ENCODE peak calls at places on chromosomes 7 and 10, in five cellular contexts. O is IMR-90, J is NB4, B is activated B cell treated with CpG ODN at 0.5 μM for 24 hours, C is Peyer's patch. Z is an unnamed sample.

GRCh38 chr7:36141351-36141750 is 11.7 kb upstream of the EEPD1 start:
- DNase-seq in O (no peak), B (no peak), J (no peak), C (no peak), Z (no peak)

GRCh38 chr10:60913657-60914056 is 30.3 kb downstream of the RHOBTB1 start:
- DNase-seq in B (no peak), O (no peak), C (no peak), J (no peak), Z (no peak)

GRCh38 chr10:546971-547590 is 142.4 kb downstream of the DIP2C start:
- DNase-seq in O (peak; percentile 31), J (peak; percentile 26), B (no peak), C (no peak), Z (no peak)

GRCh38 chr7:12732428-12732827 is 45.0 kb downstream of the ARL4A start:
- DNase-seq in C (no peak), B (no peak), O (no peak), J (no peak), Z (no peak)

GRCh38 chr7:135831451-135832220 is 83.0 kb upstream of the FAM180A start:
- DNase-seq in J (peak; percentile 46), O (no peak), C (no peak), B (no peak), Z (no peak)

GRCh38 chr10:73906524-73907447 is 4.1 kb upstream of the PLAU start:
- DNase-seq in C (no peak), O (peak; percentile 100), B (no peak), J (peak; percentile 87), Z (no peak)

GRCh38 chr7:31892099-31892787 is 178.0 kb downstream of the PDE1C start:
- DNase-seq in C (no peak), O (no peak), J (no peak), B (no peak), Z (no peak)

GRCh38 chr7:133652547-133652946 is 399.7 kb downstream of the EXOC4 start:
- DNase-seq in J (no peak), B (no peak), O (no peak), C (no peak), Z (no peak)

GRCh38 chr7:116574025-116574822 is 49.4 kb downstream of the CAV1 start:
- DNase-seq in O (no peak), C (no peak), B (no peak), J (no peak), Z (no peak)

GRCh38 chr10:100303724-100304319 is 17.3 kb upstream of the BLOC1S2 start:
- DNase-seq in J (peak; percentile 47), O (peak; percentile 30), B (no peak), C (no peak), Z (no peak)

GRCh38 chr10:9305018-9305655 is 1250.6 kb downstream of the GATA3 start:
- DNase-seq in J (peak; percentile 11), O (peak; percentile 19), C (no peak), B (no peak), Z (no peak)

GRCh38 chr10:77844713-77845454 is 81.7 kb downstream of the DLG5 start:
- DNase-seq in C (no peak), J (no peak), B (no peak), O (peak; percentile 83), Z (no peak)

GRCh38 chr10:29007370-29007747 is 281.5 kb upstream of the LYZL1 start:
- DNase-seq in B (no peak), J (no peak), C (no peak), O (no peak), Z (no peak)

GRCh38 chr10:9545073-9545472 is 1472.6 kb upstream of the CELF2 start:
- DNase-seq in B (no peak), O (no peak), C (no peak), J (no peak), Z (no peak)

GRCh38 chr10:47406548-47406869 is 22.4 kb upstream of the ZNF488 start:
- DNase-seq in C (no peak), B (no peak), J (no peak), O (no peak), Z (no peak)

GRCh38 chr7:12685550-12685949 is 1.9 kb upstream of the ARL4A start:
- DNase-seq in O (peak; percentile 33), B (no peak), J (peak; percentile 92), C (peak; percentile 25), Z (peak; percentile 43)

GRCh38 chr10:5282137-5282536 is 82.6 kb upstream of the UCN3 start:
- DNase-seq in J (no peak), C (no peak), O (no peak), B (no peak), Z (no peak)

GRCh38 chr7:36303202-36304098 is 86.2 kb upstream of the ANLN start:
- DNase-seq in C (peak; percentile 14), O (peak; percentile 95), J (no peak), B (no peak), Z (no peak)

GRCh38 chr7:101984141-101984879 is 166.9 kb downstream of the CUX1 start:
- DNase-seq in J (no peak), B (no peak), C (no peak), O (no peak), Z (no peak)

GRCh38 chr10:31687545-31688482 is 240.8 kb downstream of the ARHGAP12 start:
- DNase-seq in J (no peak), B (no peak), C (no peak), O (no peak), Z (no peak)

GRCh38 chr7:74569501-74570075 is 87.9 kb upstream of the GTF2I start:
- DNase-seq in J (no peak), O (no peak), C (no peak), B (no peak), Z (peak; percentile 2)

GRCh38 chr10:132477398-132478340 is 59.9 kb upstream of the INPP5A start:
- DNase-seq in C (no peak), J (no peak), O (no peak), B (no peak), Z (no peak)

GRCh38 chr10:132458595-132459251 is 61.7 kb downstream of the PWWP2B start:
- DNase-seq in O (no peak), B (peak; percentile 80), J (peak; percentile 70), C (peak; percentile 68), Z (peak; percentile 69)

GRCh38 chr10:131885391-131886165 is 15.2 kb upstream of the PPP2R2D start:
- DNase-seq in B (peak; percentile 79), J (peak; percentile 91), O (peak; percentile 39), C (peak; percentile 53), Z (peak; percentile 82)

GRCh38 chr7:22586806-22587180 is 86.8 kb upstream of the STEAP1B start:
- DNase-seq in C (no peak), O (peak; percentile 66), J (no peak), B (no peak), Z (no peak)

GRCh38 chr7:47988496-47989386 is 9.3 kb upstream of the HUS1 start:
- DNase-seq in J (peak; percentile 37), B (no peak), O (peak; percentile 5), C (no peak), Z (peak; percentile 34)

DNA sequence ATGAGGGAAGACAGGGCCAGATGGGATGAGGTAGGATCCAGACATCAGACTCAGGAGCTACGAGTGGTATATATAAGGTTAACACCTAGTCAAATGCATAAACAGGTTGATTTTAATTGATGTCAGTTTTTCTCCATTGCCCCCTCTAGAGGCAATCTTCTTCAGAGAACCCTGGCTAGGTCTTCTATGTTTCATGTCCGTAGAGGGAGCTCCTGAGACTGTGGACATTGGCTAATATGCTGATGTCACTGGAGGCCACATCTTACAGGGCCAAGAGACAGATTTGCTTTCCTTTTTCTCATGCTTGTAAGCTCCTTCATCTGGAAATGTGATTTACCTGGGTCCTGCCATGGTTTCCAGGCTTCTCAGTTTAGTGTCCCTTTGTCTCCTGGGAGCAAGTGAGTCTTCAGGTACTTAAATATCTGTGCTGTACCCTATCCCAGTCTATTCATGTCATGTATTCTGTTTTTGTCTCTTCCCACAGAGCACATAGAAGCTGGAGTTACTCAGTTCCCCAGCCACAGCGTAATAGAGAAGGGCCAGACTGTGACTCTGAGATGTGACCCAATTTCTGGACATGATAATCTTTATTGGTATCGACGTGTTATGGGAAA is 161.6 kb upstream of the PRSS1 start:
- DNase-seq in B (no peak), C (no peak), O (peak; percentile 81), J (peak; percentile 80), Z (no peak)
- TF ChIP-seq CTCF in B (no peak), C (peak; percentile 36), O (peak; percentile 99), J (peak; percentile 99), Z (peak; percentile 60)

DNA sequence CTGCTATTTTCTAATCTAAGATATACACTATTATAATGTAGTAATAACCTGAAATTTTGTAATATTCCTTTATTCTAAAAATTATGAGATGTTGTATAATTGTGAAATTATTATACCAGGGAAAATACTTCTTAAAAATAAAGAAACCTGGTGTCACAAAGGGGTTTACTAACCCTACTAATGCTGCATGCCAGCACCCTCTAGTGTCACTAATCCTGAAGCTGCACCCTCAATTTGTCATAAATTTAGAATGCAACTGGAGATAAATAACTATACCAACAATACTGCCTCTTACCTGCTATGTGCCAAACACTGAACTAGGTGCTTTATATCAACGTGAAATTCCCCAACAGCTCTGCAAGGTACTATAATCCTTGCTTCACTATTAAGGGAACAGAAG is 30.8 kb downstream of the TM9SF3 start:
- DNase-seq in O (no peak), J (peak; percentile 44), C (no peak), B (no peak), Z (no peak)
- TF ChIP-seq CTCF in O (peak; percentile 33), J (peak; percentile 55), C (no peak), B (no peak), Z (peak; percentile 33)

GRCh38 chr10:58389024-58389423 is 3.8 kb downstream of the TFAM start:
- DNase-seq in O (no peak), C (no peak), B (no peak), J (no peak), Z (no peak)

GRCh38 chr10:58396057-58396456 is 10.8 kb downstream of the TFAM start:
- DNase-seq in O (no peak), B (no peak), J (no peak), C (no peak), Z (no peak)

GRCh38 chr10:58397830-58398229 is 12.6 kb downstream of the TFAM start:
- DNase-seq in O (no peak), B (no peak), C (no peak), J (no peak), Z (no peak)

GRCh38 chr10:58394471-58394870 is 9.3 kb downstream of the TFAM start:
- DNase-seq in O (no peak), J (no peak), C (no peak), B (no peak), Z (no peak)

GRCh38 chr10:58393317-58393716 is 8.1 kb downstream of the TFAM start:
- DNase-seq in B (no peak), C (no peak), O (peak; percentile 8), J (no peak), Z (no peak)
- TF ChIP-seq CTCF in B (no peak), C (no peak), O (peak; percentile 32), J (no peak), Z (no peak)

DNA sequence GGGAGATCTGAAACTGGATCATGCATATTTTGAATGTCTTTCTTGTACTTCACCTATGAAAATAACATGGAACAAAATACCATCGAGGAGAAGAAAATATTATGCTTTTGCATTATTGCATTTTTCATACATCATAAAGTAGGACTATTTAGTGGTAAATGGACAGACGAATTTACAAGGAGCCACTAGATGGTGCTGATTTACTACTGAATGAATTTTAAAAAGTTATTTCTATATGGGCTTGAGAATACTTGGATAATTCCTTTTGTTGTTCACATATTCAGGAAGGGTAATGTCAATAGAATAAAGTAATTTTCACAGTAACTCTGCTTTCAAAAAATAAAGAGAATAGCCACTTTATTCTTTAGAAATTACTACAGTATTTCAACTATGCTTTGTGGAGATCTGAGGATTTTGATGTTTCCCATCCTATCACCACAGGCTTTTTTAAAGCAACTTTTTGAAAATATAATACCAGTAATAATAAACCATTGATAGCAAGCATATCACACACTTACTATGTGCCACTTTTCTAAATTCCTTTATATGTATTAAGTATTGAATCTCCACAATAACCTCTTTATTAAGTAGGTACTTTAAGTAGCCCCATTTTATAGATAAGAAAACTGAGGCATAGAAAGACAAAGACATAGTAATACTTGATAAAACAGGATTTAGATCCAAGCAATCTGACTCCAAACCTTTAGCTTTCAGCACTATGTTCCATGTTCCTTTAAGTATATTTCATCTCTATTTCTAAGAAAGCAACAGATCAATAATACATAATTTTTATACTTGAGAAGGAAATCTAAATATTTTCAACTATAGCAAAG is 38.6 kb downstream of the NEBL start:
- DNase-seq in C (no peak), O (peak; percentile 22), B (no peak), J (peak; percentile 22), Z (no peak)
- TF ChIP-seq CTCF in C (peak; percentile 56), O (peak; percentile 56), B (no peak), J (no peak), Z (peak; percentile 56)

Z was measured in activated CD8-positive, alpha-beta T cell treated with anti-CD3 and anti-CD28 coated beads for 36 hours.